ENCODE peak calls at places on chromosomes 12 and 14, in six cellular contexts. One of them, this sample, is unnamed.

GRCh38 chr14:91356218-91356763 is 61.3 kb downstream of the CCDC88C start:
- DNase-seq in CD4-positive, alpha-beta memory T cell: no peak
- DNase-seq in tibial artery: no peak
- DNase-seq in AG09309: no peak
- DNase-seq in fibroblast of pulmonary artery: no peak
- DNase-seq in stomach: no peak
- DNase-seq in this sample: no peak

GRCh38 chr12:105831372-105831771 is 307.4 kb downstream of the NUAK1 start:
- DNase-seq in AG09309: no peak
- DNase-seq in fibroblast of pulmonary artery: no peak
- DNase-seq in tibial artery: no peak
- DNase-seq in CD4-positive, alpha-beta memory T cell: no peak
- DNase-seq in stomach: no peak
- DNase-seq in this sample: no peak

GRCh38 chr14:23119362-23120327 is 590 bp upstream of the CEBPE start:
- DNase-seq in CD4-positive, alpha-beta memory T cell: peak; percentile 54
- DNase-seq in AG09309: no peak
- DNase-seq in tibial artery: peak; percentile 62
- DNase-seq in stomach: no peak
- DNase-seq in fibroblast of pulmonary artery: no peak
- DNase-seq in this sample: no peak

GRCh38 chr12:16611146-16611545 is 5.2 kb upstream of the LMO3 start:
- DNase-seq in stomach: no peak
- DNase-seq in CD4-positive, alpha-beta memory T cell: no peak
- DNase-seq in tibial artery: no peak
- DNase-seq in AG09309: no peak
- DNase-seq in fibroblast of pulmonary artery: no peak
- DNase-seq in this sample: no peak

GRCh38 chr14:85701763-85702162 is 171.8 kb downstream of the FLRT2 start:
- DNase-seq in CD4-positive, alpha-beta memory T cell: no peak
- DNase-seq in fibroblast of pulmonary artery: no peak
- DNase-seq in stomach: no peak
- DNase-seq in AG09309: no peak
- DNase-seq in tibial artery: no peak
- DNase-seq in this sample: no peak

GRCh38 chr14:73776194-73776537 is 62.0 kb upstream of the PNMA1 start:
- DNase-seq in stomach: no peak
- DNase-seq in AG09309: no peak
- DNase-seq in fibroblast of pulmonary artery: no peak
- DNase-seq in CD4-positive, alpha-beta memory T cell: no peak
- DNase-seq in tibial artery: no peak
- DNase-seq in this sample: no peak

GRCh38 chr12:119274636-119275065 is 59.9 kb upstream of the CCDC60 start:
- DNase-seq in tibial artery: no peak
- DNase-seq in AG09309: no peak
- DNase-seq in fibroblast of pulmonary artery: no peak
- DNase-seq in CD4-positive, alpha-beta memory T cell: no peak
- DNase-seq in stomach: no peak
- DNase-seq in this sample: no peak

GRCh38 chr14:92625213-92625612 is 111.6 kb downstream of the RIN3 start:
- DNase-seq in stomach: no peak
- DNase-seq in tibial artery: no peak
- DNase-seq in AG09309: peak; percentile 93
- DNase-seq in CD4-positive, alpha-beta memory T cell: no peak
- DNase-seq in fibroblast of pulmonary artery: peak; percentile 87
- DNase-seq in this sample: peak; percentile 92

GRCh38 chr14:68748691-68749090 is 44.2 kb downstream of the ZFP36L1 start:
- DNase-seq in AG09309: no peak
- DNase-seq in stomach: no peak
- DNase-seq in CD4-positive, alpha-beta memory T cell: no peak
- DNase-seq in fibroblast of pulmonary artery: no peak
- DNase-seq in tibial artery: no peak
- DNase-seq in this sample: no peak

GRCh38 chr14:24307575-24308341 is at the start of gene CIDEB:
- DNase-seq in stomach: peak; percentile 74
- DNase-seq in CD4-positive, alpha-beta memory T cell: peak; percentile 53
- DNase-seq in tibial artery: no peak
- DNase-seq in fibroblast of pulmonary artery: peak; percentile 66
- DNase-seq in AG09309: no peak
- DNase-seq in this sample: peak; percentile 81

GRCh38 chr12:81499809-81500208 is 259.3 kb downstream of the PPFIA2 start:
- DNase-seq in AG09309: no peak
- DNase-seq in tibial artery: no peak
- DNase-seq in stomach: no peak
- DNase-seq in fibroblast of pulmonary artery: no peak
- DNase-seq in CD4-positive, alpha-beta memory T cell: no peak
- DNase-seq in this sample: no peak

GRCh38 chr12:5085896-5086295 is 42.2 kb downstream of the KCNA5 start:
- DNase-seq in AG09309: peak; percentile 94
- DNase-seq in fibroblast of pulmonary artery: peak; percentile 71
- DNase-seq in CD4-positive, alpha-beta memory T cell: no peak
- DNase-seq in stomach: no peak
- DNase-seq in tibial artery: no peak
- DNase-seq in this sample: peak; percentile 71

GRCh38 chr14:60087664-60088063 is 4.1 kb upstream of the PCNX4 start:
- DNase-seq in tibial artery: no peak
- DNase-seq in stomach: no peak
- DNase-seq in CD4-positive, alpha-beta memory T cell: no peak
- DNase-seq in AG09309: no peak
- DNase-seq in fibroblast of pulmonary artery: no peak
- DNase-seq in this sample: no peak

GRCh38 chr14:104942586-104942985 is 17.9 kb downstream of the PLD4 start:
- DNase-seq in AG09309: no peak
- DNase-seq in CD4-positive, alpha-beta memory T cell: no peak
- DNase-seq in fibroblast of pulmonary artery: no peak
- DNase-seq in stomach: no peak
- DNase-seq in tibial artery: peak; percentile 46
- DNase-seq in this sample: no peak

GRCh38 chr12:69007858-69008314 is 74.9 kb upstream of the CPM start:
- DNase-seq in AG09309: no peak
- DNase-seq in tibial artery: no peak
- DNase-seq in fibroblast of pulmonary artery: peak; percentile 13
- DNase-seq in stomach: no peak
- DNase-seq in CD4-positive, alpha-beta memory T cell: no peak
- DNase-seq in this sample: no peak

GRCh38 chr12:76374395-76375020 is 26.3 kb upstream of the BBS10 start:
- DNase-seq in fibroblast of pulmonary artery: no peak
- DNase-seq in AG09309: no peak
- DNase-seq in stomach: no peak
- DNase-seq in tibial artery: no peak
- DNase-seq in CD4-positive, alpha-beta memory T cell: no peak
- DNase-seq in this sample: peak; percentile 34

GRCh38 chr14:35386673-35387125 is 17.9 kb downstream of the NFKBIA start:
- DNase-seq in AG09309: no peak
- DNase-seq in stomach: no peak
- DNase-seq in fibroblast of pulmonary artery: no peak
- DNase-seq in CD4-positive, alpha-beta memory T cell: no peak
- DNase-seq in tibial artery: no peak
- DNase-seq in this sample: peak; percentile 58

GRCh38 chr12:124361996-124362395 is 67.1 kb downstream of the RFLNA start:
- DNase-seq in CD4-positive, alpha-beta memory T cell: no peak
- DNase-seq in stomach: no peak
- DNase-seq in fibroblast of pulmonary artery: no peak
- DNase-seq in tibial artery: no peak
- DNase-seq in AG09309: no peak
- DNase-seq in this sample: no peak

GRCh38 chr12:28987538-28988383 is 161.3 kb upstream of the FAR2 start:
- DNase-seq in tibial artery: no peak
- DNase-seq in stomach: no peak
- DNase-seq in fibroblast of pulmonary artery: peak; percentile 31
- DNase-seq in AG09309: no peak
- DNase-seq in CD4-positive, alpha-beta memory T cell: no peak
- DNase-seq in this sample: no peak

GRCh38 chr14:105212541-105213305 is 31.6 kb upstream of the NUDT14 start:
- DNase-seq in CD4-positive, alpha-beta memory T cell: no peak
- DNase-seq in stomach: no peak
- DNase-seq in AG09309: no peak
- DNase-seq in tibial artery: no peak
- DNase-seq in fibroblast of pulmonary artery: no peak
- DNase-seq in this sample: no peak

GRCh38 chr14:51283402-51283825 is 43.4 kb downstream of the TMX1 start:
- DNase-seq in AG09309: peak; percentile 84
- DNase-seq in tibial artery: no peak
- DNase-seq in CD4-positive, alpha-beta memory T cell: peak; percentile 27
- DNase-seq in stomach: no peak
- DNase-seq in fibroblast of pulmonary artery: peak; percentile 94
- DNase-seq in this sample: peak; percentile 88

GRCh38 chr14:48023881-48024280 is 348.5 kb upstream of the MDGA2 start:
- DNase-seq in stomach: no peak
- DNase-seq in CD4-positive, alpha-beta memory T cell: no peak
- DNase-seq in fibroblast of pulmonary artery: no peak
- DNase-seq in tibial artery: no peak
- DNase-seq in AG09309: no peak
- DNase-seq in this sample: no peak

DNA sequence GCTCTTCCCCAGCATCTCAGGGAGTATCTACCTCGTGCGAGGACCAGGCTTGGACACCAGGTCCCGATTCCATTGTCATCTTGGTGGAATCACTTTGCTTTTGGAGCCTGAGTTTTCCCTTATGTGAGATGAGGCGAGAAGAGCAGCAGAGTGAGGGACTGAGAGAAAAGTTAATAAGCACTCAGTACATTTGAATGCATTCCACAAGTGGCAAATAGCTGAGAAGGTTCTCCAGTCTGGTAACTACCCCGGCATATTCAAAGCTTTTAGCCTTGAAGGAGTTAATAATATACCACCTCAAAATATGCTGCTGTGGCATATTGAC is 465 bp upstream of the GALC start:
- DNase-seq in AG09309: no peak
- DNase-seq in fibroblast of pulmonary artery: no peak
- DNase-seq in stomach: no peak
- DNase-seq in tibial artery: no peak
- DNase-seq in CD4-positive, alpha-beta memory T cell: no peak
- DNase-seq in this sample: no peak
- H3K4me3 ChIP-seq in AG09309: peak overlapping the region; percentile 63
- H3K4me3 ChIP-seq in fibroblast of pulmonary artery: peak overlapping the region; percentile 68
- H3K4me3 ChIP-seq in stomach: peak overlapping the region; percentile 81
- H3K4me3 ChIP-seq in tibial artery: peak overlapping the region; percentile 82
- H3K4me3 ChIP-seq in CD4-positive, alpha-beta memory T cell: peak overlapping the region; percentile 80
- H3K4me3 ChIP-seq in this sample: peak overlapping the region; percentile 69

DNA sequence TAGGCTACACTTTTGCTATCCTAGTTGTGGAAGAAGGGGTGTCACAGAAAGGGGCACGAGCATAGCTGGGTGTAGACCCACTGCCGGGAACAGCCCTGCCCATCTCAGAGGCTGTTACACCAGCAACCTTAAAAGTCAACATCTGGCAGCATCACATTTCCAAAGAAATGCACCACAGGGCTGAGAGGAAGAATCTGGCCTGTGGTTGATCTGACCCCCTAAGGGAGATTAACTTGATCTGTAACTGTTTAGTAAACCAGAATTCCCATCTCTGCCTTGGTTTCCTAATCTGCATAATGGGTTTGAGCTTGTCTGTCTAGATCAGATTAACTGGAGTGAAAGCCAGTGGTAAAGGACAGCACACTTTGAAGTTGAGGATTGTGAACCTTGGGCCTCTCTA is 1.3 kb downstream of the LRP1-AS start:
- DNase-seq in CD4-positive, alpha-beta memory T cell: no peak
- DNase-seq in tibial artery: no peak
- DNase-seq in AG09309: no peak
- DNase-seq in fibroblast of pulmonary artery: no peak
- DNase-seq in stomach: no peak
- DNase-seq in this sample: no peak
- H3K4me3 ChIP-seq in CD4-positive, alpha-beta memory T cell: no peak overlapping the region
- H3K4me3 ChIP-seq in tibial artery: no peak overlapping the region
- H3K4me3 ChIP-seq in AG09309: no peak overlapping the region
- H3K4me3 ChIP-seq in fibroblast of pulmonary artery: no peak overlapping the region
- H3K4me3 ChIP-seq in stomach: no peak overlapping the region
- H3K4me3 ChIP-seq in this sample: no peak overlapping the region

GRCh38 chr14:103542545-103543088 is 13.6 kb downstream of the TRMT61A start:
- DNase-seq in CD4-positive, alpha-beta memory T cell: no peak
- DNase-seq in fibroblast of pulmonary artery: no peak
- DNase-seq in AG09309: no peak
- DNase-seq in stomach: peak; percentile 54
- DNase-seq in tibial artery: peak; percentile 91
- DNase-seq in this sample: no peak

GRCh38 chr14:103541494-103541943 is 12.5 kb downstream of the TRMT61A start:
- DNase-seq in CD4-positive, alpha-beta memory T cell: no peak
- DNase-seq in stomach: no peak
- DNase-seq in fibroblast of pulmonary artery: no peak
- DNase-seq in AG09309: no peak
- DNase-seq in tibial artery: no peak
- DNase-seq in this sample: no peak

GRCh38 chr14:103543140-103543539 is 14.1 kb downstream of the TRMT61A start:
- DNase-seq in tibial artery: no peak
- DNase-seq in stomach: no peak
- DNase-seq in fibroblast of pulmonary artery: no peak
- DNase-seq in AG09309: no peak
- DNase-seq in CD4-positive, alpha-beta memory T cell: no peak
- DNase-seq in this sample: no peak

GRCh38 chr14:103540816-103541493 is 12.0 kb downstream of the TRMT61A start:
- DNase-seq in tibial artery: no peak
- DNase-seq in stomach: no peak
- DNase-seq in CD4-positive, alpha-beta memory T cell: no peak
- DNase-seq in AG09309: no peak
- DNase-seq in fibroblast of pulmonary artery: no peak
- DNase-seq in this sample: no peak

DNA sequence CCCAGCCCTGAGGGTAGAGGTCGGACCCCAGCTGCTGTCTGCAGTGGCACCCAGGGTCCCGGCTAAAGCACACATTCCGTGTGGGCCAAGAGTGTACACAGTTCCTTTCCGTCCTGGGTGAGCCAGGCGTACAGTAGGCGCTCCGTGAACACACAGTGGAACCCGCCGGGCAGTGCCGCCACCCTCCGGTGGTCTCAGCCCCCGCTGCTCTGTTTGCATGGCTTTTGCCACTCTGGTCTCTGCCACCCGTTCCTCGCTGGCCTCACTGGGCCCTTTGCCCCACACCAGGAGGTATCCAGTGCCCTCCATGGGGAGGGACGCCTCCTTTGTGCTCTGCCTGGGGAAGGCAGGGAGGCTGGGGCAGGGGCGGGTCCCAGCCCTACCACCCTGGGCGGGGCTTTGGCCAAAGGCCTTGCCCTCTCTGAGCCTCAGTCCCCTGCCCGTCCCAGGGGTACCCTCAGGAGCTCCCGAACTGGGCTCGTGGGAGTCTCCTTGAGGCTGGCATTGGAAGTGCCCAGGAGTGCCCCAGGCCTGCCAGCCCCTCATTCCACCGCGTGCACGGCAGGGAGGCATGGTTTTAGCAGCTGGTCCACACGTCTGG is 13.0 kb downstream of the TRMT61A start:
- DNase-seq in AG09309: no peak
- DNase-seq in stomach: no peak
- DNase-seq in fibroblast of pulmonary artery: no peak
- DNase-seq in tibial artery: no peak
- DNase-seq in CD4-positive, alpha-beta memory T cell: no peak
- DNase-seq in this sample: no peak
- H3K4me3 ChIP-seq in AG09309: no peak overlapping the region
- H3K4me3 ChIP-seq in stomach: no peak overlapping the region
- H3K4me3 ChIP-seq in fibroblast of pulmonary artery: no peak overlapping the region
- H3K4me3 ChIP-seq in tibial artery: no peak overlapping the region
- H3K4me3 ChIP-seq in CD4-positive, alpha-beta memory T cell: no peak overlapping the region
- H3K4me3 ChIP-seq in this sample: no peak overlapping the region

DNA sequence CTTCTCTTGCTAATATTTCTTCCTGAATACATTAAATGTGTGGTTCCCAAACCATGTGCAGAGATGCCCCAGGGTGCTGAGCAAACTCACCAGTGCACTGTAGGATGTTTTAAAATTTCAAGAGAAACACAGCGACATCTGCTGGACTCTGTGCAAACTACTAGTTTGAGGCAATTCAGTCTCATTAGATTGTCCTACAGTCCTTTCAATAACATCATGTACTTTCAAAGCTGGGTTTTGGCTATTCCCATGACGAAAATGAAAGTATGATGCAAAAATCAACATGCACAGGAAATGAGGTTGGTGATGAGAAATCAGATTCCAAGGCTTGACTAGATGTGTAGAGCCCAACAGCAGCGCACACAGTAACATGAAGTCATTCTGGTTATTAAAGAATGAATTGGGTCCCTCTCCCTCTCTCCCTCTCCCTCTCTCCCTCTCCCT is 66.3 kb downstream of the CLIP1 start:
- DNase-seq in fibroblast of pulmonary artery: peak; percentile 83
- DNase-seq in CD4-positive, alpha-beta memory T cell: peak; percentile 38
- DNase-seq in tibial artery: no peak
- DNase-seq in AG09309: no peak
- DNase-seq in stomach: peak; percentile 50
- DNase-seq in this sample: peak; percentile 58
- H3K4me3 ChIP-seq in fibroblast of pulmonary artery: no peak overlapping the region
- H3K4me3 ChIP-seq in CD4-positive, alpha-beta memory T cell: no peak overlapping the region
- H3K4me3 ChIP-seq in tibial artery: no peak overlapping the region
- H3K4me3 ChIP-seq in AG09309: no peak overlapping the region
- H3K4me3 ChIP-seq in stomach: no peak overlapping the region
- H3K4me3 ChIP-seq in this sample: no peak overlapping the region